ENCODE peak calls at places on chromosomes 13 and 19, in ten cellular contexts. W is fibroblast of mammary gland; Z is activated T-cell treated with anti-CD3 and anti-CD28 coated beads, Interleukin-2, amount 50 U/mL, for 24 hours; J is EH; S is RPMI8226; L is WERI-Rb-1; O is GM23248; Y is tibial artery; U is stimulated activated CD8-positive, alpha-beta memory T cell treated with anti-CD3 and anti-CD28 coated beads, Interleukin-7, amount 100 ng/mL, for 1 hour; K is activated T-helper 9 cell treated with anti-CD3 and anti-CD28 coated beads, Interleukin-2, amount 50 U/mL, for 16 hours. V is an unnamed sample.

GRCh38 chr13:107531816-107532215 is 683.5 kb downstream of the LIG4 start:
- DNase-seq in W (no peak), Z (no peak), J (no peak), S (no peak), L (no peak), O (peak), Y (no peak), U (no peak), K (no peak), V (no peak)

GRCh38 chr13:38348890-38349289 is 761 bp upstream of the UFM1 start:
- DNase-seq in W (peak), Z (peak), J (peak), S (peak), L (no peak), O (peak), Y (no peak), U (no peak), K (no peak), V (no peak)

GRCh38 chr13:81639984-81640582 is 1299.2 kb upstream of the SPRY2 start:
- DNase-seq in W (no peak), Z (no peak), J (no peak), S (no peak), L (peak), O (no peak), Y (no peak), U (no peak), K (no peak), V (no peak)

GRCh38 chr19:8510589-8511115 is 3.3 kb downstream of the ZNF414 start:
- DNase-seq in W (no peak), Z (no peak), J (no peak), S (no peak), L (no peak), O (no peak), Y (no peak), U (no peak), K (no peak), V (no peak)

GRCh38 chr19:879711-880438 is 13.1 kb downstream of the MED16 start:
- DNase-seq in W (no peak), Z (no peak), J (no peak), S (no peak), L (no peak), O (no peak), Y (no peak), U (no peak), K (no peak), V (no peak)

GRCh38 chr13:104014803-104015645 is 948.8 kb upstream of the SLC10A2 start:
- DNase-seq in W (peak), Z (no peak), J (no peak), S (peak), L (no peak), O (no peak), Y (no peak), U (no peak), K (no peak), V (no peak)

GRCh38 chr19:54609356-54609791 is 15.9 kb downstream of the LILRA1 start:
- DNase-seq in W (no peak), Z (no peak), J (no peak), S (no peak), L (no peak), O (no peak), Y (no peak), U (no peak), K (no peak), V (no peak)

GRCh38 chr19:30130356-30131122 is 188.5 kb downstream of the URI1 start:
- DNase-seq in W (no peak), Z (no peak), J (no peak), S (no peak), L (no peak), O (no peak), Y (no peak), U (no peak), K (no peak), V (no peak)